ENCODE peak calls at places on chromosomes 11 and 22, in nine cellular contexts. Y is cardiac muscle cell; S is IMR-90; Z is CD8-positive, alpha-beta memory T cell; H is heart left ventricle; R is prostate gland; I is tibial nerve; O is neuronal stem cell; Q is HepG2. J is an unnamed sample.
A peak's percentile ranks its signal among the peaks of the same experiment; 100 is the strongest.

GRCh38 chr11:65381721-65382035 is 768 bp downstream of the SLC25A45 start:
- DNase-seq in O (no peak), I (peak; percentile 33), Z (no peak), R (peak; percentile 80), Y (no peak), S (no peak), H (peak; percentile 80), Q (peak; percentile 94), J (no peak)

GRCh38 chr11:3920148-3920852 is 64.8 kb downstream of the STIM1 start:
- DNase-seq in O (no peak), R (no peak), Y (no peak), I (peak; percentile 47), Z (no peak), S (peak; percentile 67), Q (no peak), H (peak; percentile 40), J (no peak)

GRCh38 chr22:19832476-19833108 is 22.1 kb downstream of the GNB1L start:
- DNase-seq in H (no peak), R (no peak), Y (no peak), O (no peak), S (no peak), Z (no peak), Q (no peak), I (no peak), J (no peak)

GRCh38 chr22:48146426-48146825 is 1384.0 kb downstream of the TBC1D22A start:
- DNase-seq in Y (no peak), H (no peak), S (no peak), I (no peak), O (no peak), Q (no peak), Z (no peak), R (no peak), J (no peak)

GRCh38 chr11:67120881-67121710 is 2.0 kb downstream of the KDM2A start:
- DNase-seq in I (no peak), H (no peak), S (peak; percentile 45), O (no peak), Z (no peak), Y (peak; percentile 48), Q (no peak), R (peak; percentile 33), J (no peak)

GRCh38 chr11:120208777-120209176 is 2.1 kb upstream of the OAF start:
- DNase-seq in Q (peak; percentile 86), S (peak; percentile 75), Y (no peak), R (no peak), H (peak; percentile 69), I (no peak), Z (no peak), O (no peak), J (no peak)

GRCh38 chr11:10304495-10305261 is at the start of gene ADM:
- DNase-seq in Y (peak; percentile 89), O (peak; percentile 74), H (peak; percentile 90), Q (peak; percentile 90), Z (peak; percentile 33), R (peak; percentile 93), S (peak; percentile 93), I (peak; percentile 83), J (no peak)

GRCh38 chr11:88280673-88281316 is 56.7 kb downstream of the CTSC start:
- DNase-seq in O (no peak), I (no peak), S (no peak), Z (no peak), Q (no peak), H (no peak), Y (no peak), R (peak; percentile 34), J (no peak)

GRCh38 chr11:38723361-38723760 is 2125.3 kb upstream of the RAG2 start:
- DNase-seq in S (no peak), O (no peak), Y (no peak), H (no peak), Q (no peak), I (no peak), Z (no peak), R (no peak), J (no peak)

GRCh38 chr11:61914471-61915171 is 2.7 kb downstream of the RAB3IL1 start:
- DNase-seq in S (no peak), Y (no peak), I (no peak), Z (no peak), H (no peak), O (no peak), Q (no peak), R (no peak), J (no peak)

GRCh38 chr22:47369020-47369419 is 606.6 kb downstream of the TBC1D22A start:
- DNase-seq in R (no peak), H (no peak), O (no peak), I (no peak), Z (no peak), Q (no peak), S (no peak), Y (no peak), J (no peak)

GRCh38 chr11:134032501-134033091 is 36.3 kb upstream of the JAM3 start:
- DNase-seq in Q (no peak), O (no peak), H (peak; percentile 47), Y (no peak), I (no peak), Z (peak; percentile 31), R (no peak), S (no peak), J (no peak)

GRCh38 chr22:40123387-40123786 is 54.3 kb upstream of the TNRC6B start:
- DNase-seq in H (peak; percentile 62), S (no peak), I (no peak), O (no peak), R (no peak), Y (no peak), Q (no peak), Z (no peak), J (no peak)

GRCh38 chr22:50733521-50734342 is 4.3 kb upstream of the ACR start:
- DNase-seq in S (peak; percentile 59), H (peak; percentile 27), I (peak; percentile 10), O (no peak), Q (no peak), Y (no peak), Z (no peak), R (no peak), J (no peak)

GRCh38 chr22:42683599-42684283 is 34.5 kb upstream of the CYB5R3 start:
- DNase-seq in Q (no peak), S (no peak), H (peak; percentile 78), Z (no peak), I (no peak), Y (no peak), R (no peak), O (no peak), J (no peak)

GRCh38 chr22:50201191-50202129 is 649 bp downstream of the SELENOO start:
- DNase-seq in I (no peak), O (no peak), Z (no peak), R (no peak), Q (peak; percentile 23), H (no peak), Y (peak; percentile 49), S (no peak), J (no peak)

GRCh38 chr11:67365756-67366384 is 7.5 kb downstream of the CLCF1 start:
- DNase-seq in Y (no peak), Q (no peak), Z (no peak), H (no peak), R (no peak), I (no peak), S (no peak), O (no peak), J (no peak)

GRCh38 chr11:70543611-70544010 is 145.3 kb downstream of the CTTN start:
- DNase-seq in H (no peak), Y (no peak), Z (no peak), S (no peak), I (no peak), Q (no peak), O (no peak), R (no peak), J (no peak)

GRCh38 chr11:70545626-70545945 is 147.3 kb downstream of the CTTN start:
- DNase-seq in H (no peak), Q (no peak), Y (no peak), Z (no peak), R (no peak), O (no peak), S (no peak), I (no peak), J (no peak)

GRCh38 chr11:70544774-70545625 is 146.7 kb downstream of the CTTN start:
- DNase-seq in I (no peak), S (peak; percentile 23), Z (no peak), Q (no peak), R (no peak), O (peak; percentile 65), Y (no peak), H (no peak), J (no peak)

GRCh38 chr11:70542811-70543210 is 144.5 kb downstream of the CTTN start:
- DNase-seq in H (no peak), Y (no peak), I (no peak), O (no peak), Q (no peak), R (no peak), Z (no peak), S (no peak), J (no peak)

GRCh38 chr11:70544067-70544773 is 145.9 kb downstream of the CTTN start:
- DNase-seq in Q (no peak), H (no peak), Y (no peak), I (no peak), O (no peak), S (no peak), Z (no peak), R (no peak), J (no peak)
- H3K9me3 ChIP-seq in Q (no peaks in the 10 kb centered on the region), H (no peaks in the 10 kb centered on the region), Y (no peaks in the 10 kb centered on the region), I (no peaks in the 10 kb centered on the region), O (no peaks in the 10 kb centered on the region), S (peaks cover 5% of the 10 kb centered on the region), Z (no peaks in the 10 kb centered on the region), R (no peaks in the 10 kb centered on the region), J (no peaks in the 10 kb centered on the region)

GRCh38 chr11:107477820-107478219 is 20.2 kb upstream of the CWF19L2 start:
- DNase-seq in Y (no peak), H (no peak), Z (no peak), R (no peak), S (no peak), I (no peak), O (no peak), Q (no peak), J (no peak)
- H3K27me3 ChIP-seq in Y (no peaks in the 10 kb centered on the region), H (peaks cover 14% of the 10 kb centered on the region), Z (no peaks in the 10 kb centered on the region), R (no peaks in the 10 kb centered on the region), S (peaks cover 16% of the 10 kb centered on the region), I (no peaks in the 10 kb centered on the region), O (peaks cover 6% of the 10 kb centered on the region), Q (no peaks in the 10 kb centered on the region), J (peaks cover 6% of the 10 kb centered on the region)

GRCh38 chr11:128226106-128226716 is 361.1 kb downstream of the ETS1 start:
- DNase-seq in H (no peak), Z (no peak), Q (no peak), O (no peak), R (no peak), I (no peak), S (no peak), Y (no peak), J (no peak)

GRCh38 chr11:128227466-128227865 is 359.9 kb downstream of the ETS1 start:
- DNase-seq in S (no peak), R (no peak), O (no peak), H (no peak), Q (no peak), Y (no peak), Z (no peak), I (no peak), J (no peak)

GRCh38 chr11:128222245-128222959 is 365.0 kb downstream of the ETS1 start:
- DNase-seq in Z (no peak), Q (no peak), Y (no peak), H (no peak), O (no peak), S (peak; percentile 33), I (no peak), R (no peak), J (no peak)
- H3K27ac ChIP-seq in Z (no peak overlapping the region), Q (no peak overlapping the region), Y (no peak overlapping the region), H (no peak overlapping the region), O (no peak overlapping the region), S (no peak overlapping the region), I (no peak overlapping the region), R (no peak overlapping the region), J (no peak overlapping the region)

GRCh38 chr11:111324277-111324720 is 26.0 kb downstream of the POU2AF3 start:
- DNase-seq in Z (no peak), H (no peak), S (peak; percentile 72), Q (no peak), I (no peak), Y (no peak), R (no peak), O (no peak), J (no peak)
- H3K9me3 ChIP-seq in Z (no peaks in the 10 kb centered on the region), H (no peaks in the 10 kb centered on the region), S (no peaks in the 10 kb centered on the region), Q (no peaks in the 10 kb centered on the region), I (no peaks in the 10 kb centered on the region), Y (no peaks in the 10 kb centered on the region), R (no peaks in the 10 kb centered on the region), O (no peaks in the 10 kb centered on the region), J (no peaks in the 10 kb centered on the region)